ENCODE peak calls at places on chromosomes 11 and 22, in ten cellular contexts. X, Q, B, Y, A, G, V, P, H and D are unnamed samples. For H3K9me3, the result is how much of the 10 kb centered on the place peaks cover.

GRCh38 chr11:112400615-112401014 is 140.0 kb upstream of the PLET1 start:
- DNase-seq in H (no peak), B (no peak), Q (no peak), P (no peak), A (no peak), X (no peak), G (no peak), Y (no peak), V (no peak), D (no peak)

GRCh38 chr22:38491707-38492348 is 14.3 kb downstream of the DDX17 start:
- DNase-seq in H (no peak), V (no peak), P (no peak), B (no peak), Q (no peak), A (no peak), X (no peak), Y (no peak), G (no peak), D (no peak)

GRCh38 chr11:61140416-61140815 is 20.8 kb downstream of the VPS37C start:
- DNase-seq in H (no peak), B (no peak), P (no peak), X (no peak), Q (no peak), Y (no peak), A (no peak), V (no peak), G (no peak), D (no peak)

GRCh38 chr11:36478700-36479329 is 31.3 kb downstream of the TRAF6 start:
- DNase-seq in B (peak), Y (peak), G (no peak), V (no peak), A (peak), H (peak), X (no peak), P (peak), Q (no peak), D (no peak)

GRCh38 chr11:61041755-61042518 is 60.4 kb upstream of the CD5 start:
- DNase-seq in Y (peak), G (no peak), B (peak), A (no peak), H (peak), P (no peak), Q (no peak), V (peak), X (no peak), D (peak)

GRCh38 chr22:26168199-26168915 is 905 bp upstream of the SEZ6L start:
- DNase-seq in Y (no peak), G (peak), Q (no peak), A (peak), H (no peak), B (no peak), X (no peak), V (no peak), P (peak), D (no peak)

GRCh38 chr11:13896175-13896989 is 66.1 kb upstream of the SPON1 start:
- DNase-seq in X (no peak), H (no peak), P (no peak), V (no peak), Q (no peak), B (no peak), A (no peak), Y (no peak), G (no peak), D (no peak)

GRCh38 chr11:67381244-67381972 is 8.0 kb upstream of the CLCF1 start:
- DNase-seq in G (no peak), H (no peak), P (no peak), Y (no peak), V (no peak), X (no peak), Q (no peak), B (no peak), A (no peak), D (no peak)

GRCh38 chr11:12200359-12201015 is 90.1 kb downstream of the MICAL2 start:
- DNase-seq in Y (no peak), Q (peak), V (peak), B (no peak), X (peak), H (no peak), A (peak), P (peak), G (no peak), D (peak)

GRCh38 chr11:30653606-30654005 is 67.5 kb upstream of the MPPED2 start:
- DNase-seq in G (no peak), B (no peak), Y (no peak), X (no peak), P (no peak), Q (no peak), V (no peak), A (no peak), H (no peak), D (no peak)

GRCh38 chr11:60265373-60266214 is 14.9 kb upstream of the MS4A4A start:
- DNase-seq in Q (no peak), Y (no peak), A (no peak), G (no peak), B (peak), H (peak), V (no peak), X (no peak), P (peak), D (no peak)

GRCh38 chr11:65588199-65589054 is 7.2 kb downstream of the KCNK7 start:
- DNase-seq in A (peak), Y (peak), V (no peak), B (peak), H (peak), P (peak), X (peak), G (no peak), Q (peak), D (peak)

DNA sequence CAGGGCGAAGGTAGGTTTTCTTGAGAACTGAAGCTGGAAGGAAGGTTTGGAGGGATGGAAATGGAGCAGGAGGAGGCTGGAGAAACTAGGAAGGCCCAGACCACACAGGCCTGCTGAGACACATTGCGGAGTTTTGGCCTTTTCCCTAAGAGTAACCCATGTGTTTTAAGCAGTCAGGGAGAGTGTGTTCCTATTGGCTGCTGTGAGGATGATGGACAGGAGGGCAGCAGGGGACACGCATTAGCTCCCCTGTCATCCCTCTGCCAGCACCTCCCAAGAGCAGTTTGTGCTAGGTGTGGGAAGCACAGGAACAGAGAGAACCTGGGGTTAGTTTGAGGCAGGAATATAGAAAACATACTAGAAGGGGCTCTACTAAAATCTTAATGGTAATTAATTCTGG is 842.1 kb downstream of the TBC1D22A start:
- DNase-seq in Q (no peak), B (no peak), Y (no peak), H (no peak), P (no peak), A (no peak), X (no peak), G (no peak), V (no peak), D (no peak)
- H3K9me3 ChIP-seq in Q (under half), B (under half), Y (under half), H (under half), P (under half), A (under half), X (under half), G (under half), V (under half), D (under half)

GRCh38 chr22:49014227-49015201 is 813.2 kb downstream of the BRD1 start:
- DNase-seq in A (no peak), V (no peak), G (peak), H (no peak), B (no peak), X (peak), P (peak), Q (no peak), Y (peak), D (no peak)
- H3K9me3 ChIP-seq in A (under half), V (under half), G (under half), H (under half), B (under half), X (under half), P (under half), Q (under half), Y (under half), D (under half)

DNA sequence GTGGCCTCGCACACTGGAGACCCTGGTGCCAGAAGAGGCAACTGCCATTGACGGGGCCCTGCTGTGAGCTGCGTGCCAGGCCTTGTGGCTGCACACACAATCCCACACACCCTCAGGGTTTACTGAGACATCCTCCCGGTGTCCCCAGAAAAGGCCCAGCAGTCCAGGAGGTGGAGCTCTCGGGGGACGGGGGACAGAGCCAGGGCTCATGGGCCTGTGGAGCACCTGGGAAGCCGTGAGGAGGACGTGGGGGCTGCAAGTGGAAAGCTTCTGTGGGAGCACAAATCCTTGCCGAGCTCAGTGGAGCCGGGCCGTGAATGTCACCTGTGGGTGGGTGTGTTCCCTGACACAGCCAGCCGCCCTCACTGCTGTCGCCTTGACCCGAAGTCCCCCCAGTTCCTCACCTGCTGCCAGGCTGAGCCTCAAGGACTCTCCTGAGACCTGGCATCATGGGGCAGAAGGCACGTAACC is 609.7 kb downstream of the TBC1D22A start:
- DNase-seq in V (no peak), H (no peak), X (peak), A (no peak), P (no peak), B (no peak), G (no peak), Q (no peak), Y (no peak), D (no peak)
- H3K9me3 ChIP-seq in V (under half), H (under half), X (under half), A (under half), P (under half), B (under half), G (under half), Q (under half), Y (under half), D (under half)

GRCh38 chr11:34812905-34813576 is 103.1 kb downstream of the APIP start:
- DNase-seq in Q (no peak), G (no peak), A (no peak), X (no peak), B (no peak), V (no peak), Y (no peak), P (no peak), H (no peak), D (no peak)
- H3K9me3 ChIP-seq in Q (under half), G (under half), A (under half), X (under half), B (under half), V (under half), Y (under half), P (under half), H (under half), D (under half)